ENCODE peak calls at places on chromosomes 2 and 18, in four cellular contexts. H is NCI-H146; P is HTR-8/SVneo; F is stimulated activated CD8-positive, alpha-beta memory T cell treated with anti-CD3 and anti-CD28 coated beads, Interleukin-2, amount 100 ng/mL, for 48 hours. E is an unnamed sample.

GRCh38 chr2:240462073-240462703 is 26.7 kb downstream of the GPC1 start:
- DNase-seq in F (no peak), H (no peak), P (no peak), E (no peak)

GRCh38 chr2:111072220-111072871 is 48.4 kb upstream of the BCL2L11 start:
- DNase-seq in P (peak), F (no peak), H (no peak), E (no peak)

GRCh38 chr2:216774620-216775019 is 79.3 kb upstream of the IGFBP5 start:
- DNase-seq in H (peak), F (no peak), P (peak), E (no peak)

GRCh38 chr2:223005496-223005895 is 46.5 kb upstream of the KCNE4 start:
- DNase-seq in H (no peak), F (no peak), P (no peak), E (no peak)

GRCh38 chr2:65974067-65974723 is 460.7 kb upstream of the MEIS1 start:
- DNase-seq in F (no peak), P (no peak), H (no peak), E (no peak)

GRCh38 chr18:63366270-63366990 is 576 bp downstream of the KDSR start:
- DNase-seq in H (peak), P (peak), F (peak), E (peak)

GRCh38 chr18:48797841-48798255 is 152.9 kb downstream of the SMAD7 start:
- DNase-seq in P (no peak), F (no peak), H (no peak), E (no peak)

GRCh38 chr2:96875498-96876035 is 5.7 kb upstream of the SEMA4C start:
- DNase-seq in F (no peak), H (no peak), P (no peak), E (no peak)

GRCh38 chr2:30078521-30078920 is 68.3 kb upstream of the YPEL5 start:
- DNase-seq in H (no peak), F (no peak), P (no peak), E (no peak)

GRCh38 chr2:143558665-143559064 is 429.4 kb downstream of the ARHGAP15 start:
- DNase-seq in H (no peak), P (no peak), F (no peak), E (no peak)

GRCh38 chr2:132252191-132252893 is 90.6 kb upstream of the ANKRD30BL start:
- DNase-seq in H (no peak), P (no peak), F (no peak), E (no peak)

GRCh38 chr2:240611601-240612210 is 13.6 kb upstream of the GPR35 start:
- DNase-seq in F (no peak), H (no peak), P (no peak), E (no peak)